ENCODE peak calls at places on chromosome 1, in eight cellular contexts. E is BJ; Q is OCI-LY7; S is activated CD8-positive, alpha-beta T cell treated with anti-CD3 and anti-CD28 coated beads for 36 hours; I is fibroblast of mammary gland; T is GM10248; H is mesothelial cell of epicardium; R is neural crest cell. N is an unnamed sample.

GRCh38 chr1:146032613-146033219 is 11.2 kb upstream of the HJV start:
- DNase-seq in E (no peak), Q (peak), S (no peak), I (peak), T (peak), H (no peak), R (no peak), N (no peak)

GRCh38 chr1:223203011-223203410 is 60.0 kb upstream of the TLR5 start:
- DNase-seq in E (no peak), Q (no peak), S (no peak), I (no peak), T (no peak), H (no peak), R (no peak), N (no peak)

GRCh38 chr1:38134294-38134755 is 87.7 kb upstream of the POU3F1 start:
- DNase-seq in E (no peak), Q (no peak), S (no peak), I (no peak), T (no peak), H (no peak), R (no peak), N (no peak)

GRCh38 chr1:41741244-41741643 is 177.5 kb downstream of the HIVEP3 start:
- DNase-seq in E (no peak), Q (no peak), S (peak), I (no peak), T (no peak), H (no peak), R (no peak), N (no peak)

GRCh38 chr1:190762325-190762724 is 284.7 kb upstream of the BRINP3 start:
- DNase-seq in E (no peak), Q (no peak), S (no peak), I (no peak), T (no peak), H (no peak), R (no peak), N (no peak)

GRCh38 chr1:16351994-16352841 is at the start of gene FBXO42:
- DNase-seq in E (peak), Q (peak), S (peak), I (peak), T (peak), H (peak), R (peak), N (peak)

GRCh38 chr1:200290010-200290685 is 119.7 kb downstream of the ZNF281 start:
- DNase-seq in E (no peak), Q (peak), S (peak), I (no peak), T (no peak), H (no peak), R (no peak), N (no peak)

GRCh38 chr1:184272178-184272866 is 114.5 kb upstream of the C1orf21 start:
- DNase-seq in E (no peak), Q (no peak), S (no peak), I (no peak), T (no peak), H (no peak), R (no peak), N (no peak)

GRCh38 chr1:45250544-45250943 is 44.1 kb upstream of the ZSWIM5 start:
- DNase-seq in E (no peak), Q (no peak), S (no peak), I (no peak), T (no peak), H (no peak), R (no peak), N (no peak)

GRCh38 chr1:155166373-155167165 is 6.5 kb downstream of the KRTCAP2 start:
- DNase-seq in E (no peak), Q (no peak), S (no peak), I (no peak), T (no peak), H (no peak), R (no peak), N (no peak)

GRCh38 chr1:58047265-58047858 is 499.2 kb downstream of the OMA1 start:
- DNase-seq in E (no peak), Q (peak), S (peak), I (peak), T (peak), H (no peak), R (peak), N (no peak)

GRCh38 chr1:205741681-205742080 is 8.3 kb downstream of the NUCKS1 start:
- DNase-seq in E (no peak), Q (no peak), S (no peak), I (no peak), T (no peak), H (no peak), R (no peak), N (no peak)

GRCh38 chr1:205744403-205744802 is 5.6 kb downstream of the NUCKS1 start:
- DNase-seq in E (no peak), Q (no peak), S (no peak), I (no peak), T (no peak), H (no peak), R (no peak), N (no peak)

GRCh38 chr1:205735218-205735617 is 14.8 kb downstream of the NUCKS1 start:
- DNase-seq in E (no peak), Q (no peak), S (no peak), I (no peak), T (no peak), H (no peak), R (no peak), N (no peak)

GRCh38 chr1:205743977-205744376 is 6.0 kb downstream of the NUCKS1 start:
- DNase-seq in E (no peak), Q (no peak), S (no peak), I (no peak), T (no peak), H (no peak), R (no peak), N (no peak)

DNA sequence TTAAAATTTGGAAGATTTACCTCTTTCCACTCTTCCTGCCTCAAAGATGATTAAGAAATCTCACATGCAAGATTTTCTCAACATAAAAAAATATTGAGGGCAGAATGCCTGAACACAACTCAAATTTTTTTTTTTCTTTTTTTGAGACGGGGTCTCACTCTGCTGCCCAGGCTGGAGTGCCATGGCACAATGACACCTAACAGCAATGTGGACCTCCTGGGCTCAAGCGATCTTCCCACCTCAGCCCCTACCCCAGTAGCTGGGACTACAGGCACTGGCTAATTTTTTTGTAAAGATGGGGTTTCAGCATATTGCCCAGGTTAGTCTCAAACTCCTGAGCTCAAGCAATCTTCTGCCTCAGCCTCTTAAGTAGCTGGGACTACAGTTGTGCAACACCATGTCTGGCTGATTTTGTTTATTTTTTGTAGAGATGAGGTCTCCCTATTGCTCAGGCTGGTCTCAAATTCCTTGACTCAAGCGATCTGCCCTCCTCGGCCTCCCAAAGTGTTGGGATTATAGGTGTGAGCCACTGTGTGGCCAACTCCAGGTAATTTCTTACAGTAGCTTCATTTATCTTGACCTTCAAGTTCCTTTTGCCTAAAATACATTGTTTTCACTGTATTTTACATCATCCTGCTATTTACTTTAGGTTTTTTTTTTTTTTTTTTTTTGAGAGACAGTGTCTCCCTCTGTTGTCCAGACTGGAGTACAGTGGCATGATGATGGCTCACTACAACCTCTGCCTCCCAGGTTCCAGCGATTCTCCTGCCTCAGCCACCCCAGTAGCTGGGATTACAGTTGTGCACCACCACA is 10.4 kb downstream of the NUCKS1 start:
- DNase-seq in E (peak), Q (no peak), S (no peak), I (peak), T (no peak), H (no peak), R (no peak), N (no peak)
- TF ChIP-seq CTCF in E (peak), Q (no peak), S (no peak), I (peak), T (no peak), H (no peak), R (no peak), N (no peak)

GRCh38 chr1:9065213-9065751 is 4.2 kb downstream of the SLC2A5 start:
- DNase-seq in E (no peak), Q (peak), S (no peak), I (peak), T (no peak), H (no peak), R (no peak), N (no peak)

GRCh38 chr1:9070421-9071015 is 1.1 kb upstream of the SLC2A5 start:
- DNase-seq in E (no peak), Q (no peak), S (no peak), I (no peak), T (no peak), H (no peak), R (no peak), N (no peak)

GRCh38 chr1:9068971-9069323 is 488 bp downstream of the SLC2A5 start:
- DNase-seq in E (no peak), Q (peak), S (no peak), I (peak), T (no peak), H (no peak), R (no peak), N (no peak)

GRCh38 chr1:9069324-9070100 is at the start of gene SLC2A5:
- DNase-seq in E (no peak), Q (peak), S (no peak), I (peak), T (peak), H (no peak), R (no peak), N (no peak)

DNA sequence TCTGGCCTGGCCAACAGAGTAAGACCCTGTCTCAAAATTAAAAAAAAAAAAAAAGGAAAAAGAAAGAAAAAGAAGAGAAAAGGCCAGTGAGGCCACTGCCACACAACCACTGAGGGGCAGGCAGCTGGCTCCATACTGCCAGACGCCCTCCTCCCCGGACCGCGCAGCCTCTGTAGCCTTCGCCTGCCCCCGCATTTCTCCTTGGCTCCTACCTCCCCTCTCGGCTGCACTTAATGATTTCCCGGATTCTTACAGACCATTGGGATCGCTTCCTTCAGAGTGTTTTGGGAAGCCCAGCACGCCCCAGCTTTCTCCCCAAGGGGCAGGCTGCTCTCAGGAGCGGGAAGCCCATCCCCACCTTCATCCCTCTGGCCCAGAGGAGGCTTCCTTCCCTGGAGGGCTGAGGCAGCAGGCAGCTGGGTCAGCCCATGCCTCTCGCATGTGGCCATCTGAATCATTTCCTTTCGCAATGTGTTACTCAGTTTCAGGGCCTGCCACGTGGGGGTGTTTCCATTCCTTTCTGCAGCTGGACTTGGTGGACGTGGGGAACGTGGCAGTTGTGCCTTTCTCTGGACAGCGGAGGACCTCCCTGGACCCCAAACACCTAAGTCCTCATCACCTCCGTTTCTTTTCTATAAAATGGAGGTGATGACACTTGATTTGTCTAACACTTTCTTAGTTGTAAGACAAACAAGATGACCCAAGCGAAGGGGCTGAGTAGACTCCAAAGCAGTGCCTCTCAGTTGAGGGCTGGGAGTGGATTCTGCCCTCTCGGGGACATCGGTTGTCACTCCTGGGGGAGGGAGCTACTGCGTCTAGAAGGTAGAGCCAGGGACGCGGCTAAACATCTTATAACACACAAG is 2.3 kb downstream of the SLC2A5 start:
- DNase-seq in E (peak), Q (peak), S (no peak), I (peak), T (no peak), H (no peak), R (no peak), N (no peak)
- TF ChIP-seq CTCF in E (peak), Q (peak), S (no peak), I (no peak), T (no peak), H (no peak), R (no peak), N (no peak)

DNA sequence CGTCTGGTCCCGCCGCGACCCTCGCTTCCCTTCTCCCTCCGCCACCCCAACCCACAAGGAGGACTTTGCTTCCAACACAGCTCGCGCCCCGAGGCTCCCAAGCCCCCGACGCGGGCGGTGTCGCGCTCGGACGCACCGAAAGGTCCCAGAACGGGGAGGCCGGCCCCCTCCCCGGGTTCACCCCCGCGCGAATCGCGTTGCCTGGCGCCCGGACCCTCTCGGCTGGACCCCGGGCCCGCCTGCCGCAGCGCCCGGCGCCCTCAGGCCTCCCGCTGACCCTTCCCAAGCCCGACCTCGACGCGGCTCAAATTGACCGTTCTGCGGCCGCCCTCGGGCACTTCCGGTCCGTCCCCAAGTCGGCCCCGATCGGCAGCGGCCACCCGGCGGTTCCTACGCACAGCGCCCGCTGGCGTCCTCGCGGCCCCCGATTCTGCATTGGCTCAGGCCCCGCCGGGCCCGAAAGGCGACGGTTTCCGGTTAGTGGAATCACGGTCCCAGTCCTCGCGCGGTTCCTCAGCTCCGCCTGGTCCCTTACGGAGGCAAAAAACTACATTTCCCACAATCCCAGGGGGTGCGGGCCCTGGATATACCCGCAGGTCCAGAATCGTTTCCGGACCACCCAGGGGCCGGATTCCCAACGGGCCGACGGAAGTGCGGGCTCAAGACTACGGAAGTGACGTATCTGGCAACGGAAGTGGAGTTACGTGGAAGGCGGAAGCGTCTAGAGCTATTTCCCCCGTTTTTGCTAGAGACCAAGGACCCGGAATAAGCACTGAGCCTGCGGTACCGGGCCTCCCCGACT is at the start of gene AURKAIP1:
- DNase-seq in E (peak), Q (peak), S (peak), I (peak), T (peak), H (peak), R (peak), N (peak)
- TF ChIP-seq CTCF in E (peak), Q (peak), S (no peak), I (no peak), T (peak), H (no peak), R (peak), N (no peak)

GRCh38 chr1:95467036-95467435 is 233.0 kb downstream of the RWDD3 start:
- DNase-seq in E (no peak), Q (no peak), S (no peak), I (no peak), T (no peak), H (no peak), R (no peak), N (no peak)
- TF ChIP-seq CTCF in E (no peak), Q (peak), S (no peak), I (no peak), T (no peak), H (no peak), R (peak), N (no peak)

GRCh38 chr1:59595774-59596173 is 219.0 kb upstream of the HOOK1 start:
- DNase-seq in E (peak), Q (no peak), S (no peak), I (peak), T (no peak), H (no peak), R (no peak), N (no peak)
- TF ChIP-seq CTCF in E (peak), Q (no peak), S (no peak), I (no peak), T (no peak), H (no peak), R (no peak), N (no peak)

DNA sequence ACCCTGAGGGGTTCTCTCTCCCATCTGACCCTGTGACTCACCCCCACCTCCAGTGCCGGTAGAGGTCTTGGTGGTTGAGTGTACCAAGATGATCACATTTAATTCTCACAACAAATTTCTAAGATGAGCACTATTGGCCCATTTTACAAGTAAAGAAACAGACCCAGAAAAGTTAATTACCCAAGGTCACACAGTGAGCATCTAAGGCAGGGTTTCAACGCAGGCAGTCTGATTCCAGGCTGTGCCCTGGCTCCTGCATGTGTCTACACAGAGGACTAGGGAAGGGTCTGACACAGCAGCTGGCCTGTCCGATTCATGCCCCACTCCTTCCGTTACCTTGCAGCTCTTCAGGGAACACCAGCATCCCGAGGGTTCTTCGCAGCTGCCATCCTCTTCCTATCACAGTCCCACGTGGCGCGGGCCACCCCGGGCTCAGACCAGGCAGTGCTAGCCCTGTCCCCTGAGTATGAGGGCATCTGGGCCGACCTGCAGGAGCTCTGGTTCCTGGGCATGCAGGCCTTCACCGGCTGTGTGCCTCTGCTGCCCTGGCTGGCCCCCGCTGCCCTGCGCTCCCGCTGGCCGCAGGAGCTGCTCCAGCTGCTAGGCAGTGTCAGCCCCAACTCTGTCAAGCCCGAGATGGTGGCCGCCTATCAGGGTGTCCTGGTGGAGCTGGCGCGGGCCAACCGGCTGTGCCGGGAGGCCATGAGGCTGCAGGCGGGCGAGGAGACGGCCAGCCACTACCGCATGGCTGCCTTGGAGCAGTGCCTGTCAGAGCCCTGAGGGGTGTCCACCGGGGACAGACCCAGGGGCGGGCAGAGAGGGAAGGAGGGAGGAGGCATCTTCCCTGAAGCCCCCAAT is 7.5 kb downstream of the NCDN start:
- DNase-seq in E (no peak), Q (no peak), S (no peak), I (no peak), T (no peak), H (no peak), R (no peak), N (no peak)
- TF ChIP-seq CTCF in E (no peak), Q (peak), S (peak), I (no peak), T (no peak), H (peak), R (peak), N (peak)

GRCh38 chr1:83764209-83764608 is 234.7 kb downstream of the TTLL7 start:
- DNase-seq in E (no peak), Q (peak), S (no peak), I (no peak), T (no peak), H (no peak), R (no peak), N (no peak)
- TF ChIP-seq CTCF in E (no peak), Q (no peak), S (no peak), I (no peak), T (no peak), H (no peak), R (no peak), N (no peak)